ENCODE peak calls at places on chromosomes 1 and 21, in seven cellular contexts. B, V, I, L, A, P and T are unnamed samples.

GRCh38 chr1:30877205-30877912 is 31.2 kb downstream of the SDC3 start:
- DNase-seq in V (peak; percentile 91), L (no peak), I (no peak), A (peak; percentile 82), B (peak; percentile 80), P (peak; percentile 85), T (no peak)

GRCh38 chr1:62318756-62319544 is at the start of gene KANK4:
- DNase-seq in A (no peak), V (no peak), P (no peak), I (peak; percentile 56), L (peak; percentile 39), B (no peak), T (no peak)

GRCh38 chr1:193060938-193061337 is 1.5 kb downstream of the RO60 start:
- DNase-seq in A (no peak), V (peak; percentile 38), L (no peak), I (no peak), B (peak; percentile 42), P (no peak), T (no peak)

GRCh38 chr1:213742992-213743391 is 244.8 kb upstream of the PROX1 start:
- DNase-seq in B (no peak), V (no peak), L (no peak), A (no peak), P (no peak), I (no peak), T (no peak)

GRCh38 chr1:29703596-29703995 is 467.3 kb downstream of the PTPRU start:
- DNase-seq in I (peak; percentile 49), V (peak; percentile 77), B (peak; percentile 51), A (peak; percentile 76), L (peak; percentile 19), P (no peak), T (no peak)

GRCh38 chr1:182978158-182978853 is 25.3 kb upstream of the SHCBP1L start:
- DNase-seq in L (no peak), I (no peak), P (no peak), A (no peak), V (no peak), B (no peak), T (no peak)

GRCh38 chr1:30046751-30047150 is 676.6 kb downstream of the MATN1 start:
- DNase-seq in P (no peak), V (no peak), A (no peak), L (no peak), I (no peak), B (no peak), T (no peak)

GRCh38 chr1:41576620-41577019 is 92.1 kb upstream of the EDN2 start:
- DNase-seq in P (no peak), B (peak; percentile 53), L (no peak), A (no peak), V (no peak), I (no peak), T (no peak)

GRCh38 chr1:8217011-8217711 is 100.8 kb upstream of the SLC45A1 start:
- DNase-seq in A (no peak), P (no peak), I (peak; percentile 38), B (peak; percentile 27), L (no peak), V (peak; percentile 61), T (no peak)

GRCh38 chr1:154467768-154468102 is 34.3 kb upstream of the TDRD10 start:
- DNase-seq in P (no peak), A (no peak), V (no peak), I (no peak), L (no peak), B (no peak), T (no peak)

GRCh38 chr1:67201891-67202290 is 35.6 kb downstream of the IL23R start:
- DNase-seq in A (no peak), L (no peak), I (no peak), P (no peak), V (peak; percentile 12), B (peak; percentile 3), T (no peak)

GRCh38 chr1:154736840-154737239 is 128.9 kb upstream of the ADAR start:
- DNase-seq in B (peak; percentile 74), A (peak; percentile 80), I (no peak), V (peak; percentile 32), L (no peak), P (no peak), T (no peak)

GRCh38 chr1:61419681-61420080 is 305.3 kb downstream of the TM2D1 start:
- DNase-seq in V (no peak), I (no peak), B (no peak), A (no peak), P (no peak), L (no peak), T (no peak)

GRCh38 chr1:236663934-236664333 is 22.4 kb upstream of the ACTN2 start:
- DNase-seq in I (no peak), P (no peak), A (no peak), V (no peak), B (no peak), L (no peak), T (no peak)

GRCh38 chr1:248863011-248863881 is 4.4 kb upstream of the ZNF692 start:
- DNase-seq in P (peak; percentile 93), V (peak; percentile 86), L (peak; percentile 49), A (peak; percentile 67), I (peak; percentile 94), B (peak; percentile 59), T (peak; percentile 74)

GRCh38 chr1:160680399-160680798 is 31.2 kb downstream of the CD48 start:
- DNase-seq in V (no peak), B (no peak), P (no peak), A (no peak), I (no peak), L (no peak), T (no peak)

GRCh38 chr21:10521091-10521598 is at the start of gene TPTE:
- DNase-seq in B (no peak), P (no peak), A (no peak), I (no peak), L (no peak), V (no peak), T (no peak)

GRCh38 chr1:53508056-53508990 is 49.1 kb downstream of the DMRTB1 start:
- DNase-seq in P (no peak), I (no peak), V (no peak), L (no peak), A (no peak), B (no peak), T (no peak)
- H3K4me3 ChIP-seq in P (no peak overlapping the region), I (no peak overlapping the region), V (no peak overlapping the region), L (no peak overlapping the region), A (no peak overlapping the region), B (no peak overlapping the region), T (no peak overlapping the region)

GRCh38 chr1:208314431-208314830 is 70.2 kb upstream of the PLXNA2 start:
- DNase-seq in V (no peak), I (no peak), P (no peak), L (no peak), A (no peak), B (no peak), T (no peak)
- H3K4me3 ChIP-seq in V (no peak overlapping the region), I (no peak overlapping the region), P (no peak overlapping the region), L (no peak overlapping the region), A (no peak overlapping the region), B (no peak overlapping the region), T (no peak overlapping the region)

DNA sequence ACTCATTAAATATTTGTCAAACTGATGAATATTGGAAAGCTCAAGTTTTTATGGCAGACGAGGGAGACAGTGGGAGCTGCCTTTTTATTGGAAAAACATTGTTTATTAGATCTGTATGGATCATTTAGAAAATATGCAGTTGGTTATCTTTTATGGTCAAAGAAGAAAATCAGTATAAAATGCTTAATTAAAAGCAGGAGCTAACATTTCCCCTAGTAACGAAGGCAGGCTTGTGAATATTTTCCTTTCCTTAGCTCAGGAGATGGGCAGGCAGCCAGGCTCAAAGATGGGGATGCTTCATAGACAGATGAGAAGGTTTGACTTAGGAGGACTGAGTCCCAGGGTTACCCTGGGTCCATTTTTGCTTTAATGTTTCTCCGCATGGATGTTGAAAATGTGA is 26.0 kb downstream of the ROR1 start:
- DNase-seq in L (no peak), B (peak; percentile 88), P (no peak), V (peak; percentile 95), I (no peak), A (peak; percentile 21), T (no peak)
- H3K4me3 ChIP-seq in L (no peak overlapping the region), B (no peak overlapping the region), P (no peak overlapping the region), V (no peak overlapping the region), I (no peak overlapping the region), A (no peak overlapping the region), T (no peak overlapping the region)

DNA sequence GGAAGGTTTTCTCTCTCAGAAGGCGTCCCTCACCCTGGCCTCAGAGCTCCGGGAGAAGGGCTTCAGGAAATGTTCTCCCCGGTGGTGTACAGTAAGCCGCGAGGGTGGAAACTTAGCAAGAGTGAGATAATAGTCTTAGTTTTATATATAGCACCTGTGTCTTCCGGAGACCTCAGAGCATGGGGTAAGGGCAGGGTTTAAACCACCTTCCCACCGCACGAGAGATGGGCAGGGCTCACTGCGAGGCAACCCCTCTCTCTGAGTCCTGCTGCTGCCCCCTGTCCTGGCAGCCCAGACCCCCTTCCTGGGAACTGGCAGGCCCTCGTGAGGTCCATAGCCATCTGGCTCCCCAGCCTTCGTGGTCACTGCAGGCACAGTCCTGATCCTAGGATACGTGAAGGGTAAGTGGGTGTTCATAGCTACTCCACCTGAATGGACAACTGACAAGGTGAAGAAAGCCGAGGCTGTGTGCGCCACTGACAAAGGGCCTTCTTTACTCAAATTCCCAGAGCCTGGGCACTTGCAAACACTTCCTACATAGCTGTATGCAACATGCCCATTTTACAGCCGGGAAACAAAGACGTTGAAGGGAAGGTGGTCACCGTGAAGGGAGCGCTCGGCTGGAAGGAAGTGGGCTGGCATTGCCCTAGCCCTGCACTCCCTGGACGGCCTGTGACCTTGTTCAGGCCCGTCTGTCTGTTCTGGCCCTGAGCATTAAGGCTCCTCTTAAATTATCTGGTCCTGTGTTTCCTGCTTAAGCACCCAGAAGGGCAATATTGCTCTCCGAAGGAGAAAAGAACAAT is 26.9 kb downstream of the ITPKB start:
- DNase-seq in V (no peak), P (no peak), L (no peak), A (no peak), B (no peak), I (no peak), T (no peak)
- H3K4me3 ChIP-seq in V (no peak overlapping the region), P (no peak overlapping the region), L (no peak overlapping the region), A (no peak overlapping the region), B (no peak overlapping the region), I (no peak overlapping the region), T (no peak overlapping the region)

DNA sequence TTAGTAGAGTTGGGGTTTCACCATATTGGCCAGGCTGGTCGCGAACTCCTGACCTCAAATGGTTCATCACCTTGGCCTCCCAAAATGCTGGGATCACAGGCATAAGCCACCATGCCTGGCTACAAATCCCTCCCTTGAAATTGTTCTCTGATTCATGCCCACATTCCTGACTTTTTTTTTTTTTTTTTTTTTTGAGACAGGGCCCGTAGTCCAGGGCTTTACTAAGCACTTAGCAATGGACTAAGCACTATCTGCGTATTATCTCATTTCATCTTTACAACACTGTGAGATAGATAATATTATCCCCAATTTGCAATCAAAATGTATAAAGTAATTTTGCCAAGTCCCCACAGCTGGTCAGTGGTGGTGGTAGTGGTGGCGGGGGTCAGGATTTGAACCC is 58.9 kb downstream of the VWA5B1 start:
- DNase-seq in I (no peak), P (no peak), B (no peak), A (no peak), V (no peak), L (no peak), T (no peak)
- H3K4me3 ChIP-seq in I (no peak overlapping the region), P (no peak overlapping the region), B (no peak overlapping the region), A (no peak overlapping the region), V (no peak overlapping the region), L (no peak overlapping the region), T (no peak overlapping the region)